ENCODE peak calls at places on chromosomes 3 and 15, in seven cellular contexts. X is tibial artery, B is AG10803, K is AG08395, S is NAMALWA, Q is fibroblast of mammary gland, U is SW 1271. V is an unnamed sample.
A peak's percentile ranks its signal among the peaks of the same experiment; 100 is the strongest.

GRCh38 chr3:77298405-77298804 is 258.5 kb downstream of the ROBO2 start:
- DNase-seq in X (no peak), B (no peak), K (no peak), S (no peak), Q (no peak), U (no peak), V (no peak)

GRCh38 chr3:2343031-2343682 is 244.5 kb downstream of the CNTN4 start:
- DNase-seq in X (no peak), B (no peak), K (no peak), S (peak; percentile 2), Q (no peak), U (no peak), V (no peak)

GRCh38 chr3:141406265-141406664 is 38.0 kb downstream of the ZBTB38 start:
- DNase-seq in X (no peak), B (no peak), K (no peak), S (no peak), Q (no peak), U (no peak), V (no peak)

GRCh38 chr15:94243418-94243817 is 12.1 kb downstream of the MCTP2 start:
- DNase-seq in X (no peak), B (no peak), K (no peak), S (no peak), Q (no peak), U (no peak), V (no peak)

GRCh38 chr3:136018876-136019275 is 53.3 kb downstream of the PPP2R3A start:
- DNase-seq in X (no peak), B (peak; percentile 66), K (peak; percentile 27), S (no peak), Q (peak; percentile 58), U (no peak), V (no peak)

GRCh38 chr15:63483521-63484371 is 20.6 kb upstream of the USP3 start:
- DNase-seq in X (no peak), B (no peak), K (no peak), S (no peak), Q (peak; percentile 43), U (no peak), V (peak; percentile 49)

GRCh38 chr3:66991478-66991877 is 6.6 kb upstream of the KBTBD8 start:
- DNase-seq in X (no peak), B (peak; percentile 78), K (peak; percentile 27), S (no peak), Q (peak; percentile 88), U (no peak), V (no peak)

GRCh38 chr3:135161425-135161824 is 366.4 kb downstream of the EPHB1 start:
- DNase-seq in X (no peak), B (no peak), K (no peak), S (no peak), Q (no peak), U (no peak), V (no peak)

GRCh38 chr15:70584838-70585706 is 178.3 kb downstream of the UACA start:
- DNase-seq in X (no peak), B (peak; percentile 24), K (peak; percentile 48), S (peak; percentile 21), Q (no peak), U (no peak), V (no peak)

GRCh38 chr15:39472661-39473657 is 107.9 kb upstream of the THBS1 start:
- DNase-seq in X (peak; percentile 74), B (peak; percentile 99), K (peak; percentile 89), S (no peak), Q (peak; percentile 97), U (no peak), V (no peak)

GRCh38 chr15:88649753-88650551 is 11.1 kb downstream of the ISG20 start:
- DNase-seq in X (no peak), B (no peak), K (no peak), S (no peak), Q (no peak), U (no peak), V (no peak)

GRCh38 chr3:9944271-9944670 is 7.9 kb downstream of the PRRT3 start:
- DNase-seq in X (no peak), B (no peak), K (no peak), S (no peak), Q (no peak), U (no peak), V (no peak)

GRCh38 chr3:73787620-73788019 is 162.9 kb upstream of the PDZRN3 start:
- DNase-seq in X (no peak), B (peak; percentile 44), K (no peak), S (no peak), Q (peak; percentile 67), U (no peak), V (no peak)

GRCh38 chr15:44798815-44799214 is 62.5 kb downstream of the TRIM69 start:
- DNase-seq in X (no peak), B (no peak), K (no peak), S (peak; percentile 21), Q (no peak), U (no peak), V (no peak)

GRCh38 chr3:183984749-183985729 is 32.6 kb downstream of the ABCC5 start:
- DNase-seq in X (no peak), B (no peak), K (no peak), S (no peak), Q (no peak), U (no peak), V (no peak)

GRCh38 chr15:76752549-76752948 is 152.6 kb downstream of the SCAPER start:
- DNase-seq in X (no peak), B (no peak), K (no peak), S (no peak), Q (no peak), U (no peak), V (no peak)

GRCh38 chr15:80866936-80867335 is 87.8 kb downstream of the CEMIP start:
- DNase-seq in X (no peak), B (no peak), K (no peak), S (no peak), Q (no peak), U (no peak), V (no peak)

GRCh38 chr15:25863067-25863967 is at the start of gene ATP10A:
- DNase-seq in X (peak; percentile 59), B (peak; percentile 66), K (peak; percentile 62), S (no peak), Q (peak; percentile 62), U (no peak), V (no peak)

GRCh38 chr3:109154989-109155388 is 18.5 kb downstream of the C3orf85 start:
- DNase-seq in X (no peak), B (no peak), K (no peak), S (no peak), Q (no peak), U (no peak), V (no peak)

GRCh38 chr3:177722386-177722785 is 525.1 kb upstream of the TBL1XR1 start:
- DNase-seq in X (no peak), B (no peak), K (no peak), S (no peak), Q (no peak), U (no peak), V (no peak)

GRCh38 chr15:77864211-77865105 is 213.1 kb downstream of the TBC1D2B start:
- DNase-seq in X (no peak), B (no peak), K (no peak), S (no peak), Q (no peak), U (no peak), V (no peak)

GRCh38 chr3:136682740-136683312 is 69.4 kb downstream of the STAG1 start:
- DNase-seq in X (no peak), B (no peak), K (no peak), S (no peak), Q (no peak), U (no peak), V (peak; percentile 18)

GRCh38 chr3:33240261-33240660 is 21.7 kb upstream of the SUSD5 start:
- DNase-seq in X (no peak), B (no peak), K (no peak), S (no peak), Q (no peak), U (no peak), V (no peak)

GRCh38 chr15:73249499-73249898 is 119.3 kb downstream of the HCN4 start:
- DNase-seq in X (no peak), B (no peak), K (no peak), S (no peak), Q (no peak), U (no peak), V (no peak)

V was measured in OCI-LY7.